ENCODE peak calls at places on chromosomes 6 and 20, in five cellular contexts. H, A, T, P and I are unnamed samples.

GRCh38 chr6:4084444-4085328 is 5.7 kb upstream of the FAM217A start:
- DNase-seq in H (no peak), A (no peak), T (no peak), P (no peak), I (no peak)

GRCh38 chr6:137661601-137662000 is 167.4 kb upstream of the OLIG3 start:
- DNase-seq in H (no peak), A (peak; percentile 32), T (no peak), P (no peak), I (peak; percentile 46)

GRCh38 chr6:154403803-154404202 is 47.2 kb upstream of the IPCEF1 start:
- DNase-seq in H (no peak), A (no peak), T (no peak), P (no peak), I (no peak)

GRCh38 chr6:133129556-133129955 is 111.6 kb upstream of the EYA4 start:
- DNase-seq in H (no peak), A (no peak), T (no peak), P (no peak), I (no peak)

GRCh38 chr6:111837641-111838500 is 35.4 kb downstream of the FYN start:
- DNase-seq in H (no peak), A (peak; percentile 30), T (no peak), P (no peak), I (no peak)

GRCh38 chr6:90870561-90870960 is 283.7 kb upstream of the MAP3K7 start:
- DNase-seq in H (no peak), A (no peak), T (no peak), P (no peak), I (no peak)

GRCh38 chr20:44247676-44248419 is 740 bp downstream of the GDAP1L1 start:
- DNase-seq in H (peak; percentile 5), A (peak; percentile 62), T (peak; percentile 73), P (peak; percentile 82), I (peak; percentile 71)

GRCh38 chr6:90040931-90041330 is 146.7 kb downstream of the GJA10 start:
- DNase-seq in H (peak; percentile 52), A (no peak), T (no peak), P (no peak), I (no peak)

GRCh38 chr6:37049990-37050853 is 44.8 kb downstream of the FGD2 start:
- DNase-seq in H (peak; percentile 28), A (peak; percentile 76), T (no peak), P (no peak), I (no peak)

GRCh38 chr6:31158863-31159855 is 770 bp downstream of the TCF19 start:
- DNase-seq in H (no peak), A (no peak), T (no peak), P (no peak), I (peak; percentile 43)

GRCh38 chr20:20366896-20367680 is 816 bp upstream of the INSM1 start:
- DNase-seq in H (no peak), A (peak; percentile 44), T (peak; percentile 47), P (no peak), I (no peak)

GRCh38 chr6:54813901-54814300 is 32.7 kb upstream of the FAM83B start:
- DNase-seq in H (no peak), A (no peak), T (no peak), P (no peak), I (no peak)

GRCh38 chr20:60238992-60239655 is 280.9 kb downstream of the CDH26 start:
- DNase-seq in H (no peak), A (no peak), T (no peak), P (no peak), I (no peak)

GRCh38 chr6:10414766-10415592 is at the start of gene TFAP2A:
- DNase-seq in H (no peak), A (no peak), T (no peak), P (no peak), I (peak; percentile 97)

GRCh38 chr20:50415031-50415515 is 95.1 kb upstream of the PTPN1 start:
- DNase-seq in H (no peak), A (no peak), T (no peak), P (no peak), I (peak; percentile 92)

GRCh38 chr6:151478670-151479069 is 15.1 kb upstream of the CCDC170 start:
- DNase-seq in H (no peak), A (no peak), T (no peak), P (no peak), I (no peak)

GRCh38 chr6:109326346-109326745 is 55.9 kb downstream of the CD164 start:
- DNase-seq in H (no peak), A (no peak), T (no peak), P (no peak), I (no peak)

GRCh38 chr6:36623547-36624459 is 29.6 kb downstream of the SRSF3 start:
- DNase-seq in H (peak; percentile 85), A (peak; percentile 81), T (peak; percentile 89), P (peak; percentile 69), I (peak; percentile 77)

GRCh38 chr6:159929819-159930218 is 39.0 kb downstream of the MAS1 start:
- DNase-seq in H (no peak), A (peak; percentile 24), T (no peak), P (no peak), I (no peak)

GRCh38 chr6:137173501-137173900 is at the start of gene IL22RA2:
- DNase-seq in H (no peak), A (no peak), T (no peak), P (no peak), I (no peak)